ENCODE peak calls at places on chromosomes 7 and 10, in five cellular contexts. G is A549, Q is transverse colon, R is sigmoid colon, I is ovary. O is an unnamed sample.

GRCh38 chr7:87359366-87359765 is 13.9 kb downstream of the CROT start:
- DNase-seq in G (no peak), Q (no peak), I (no peak), R (no peak), O (no peak)

GRCh38 chr7:33745934-33746333 is 159.4 kb upstream of the BMPER start:
- DNase-seq in R (no peak), G (no peak), Q (no peak), I (no peak), O (no peak)

GRCh38 chr10:88411772-88412349 is 171.3 kb downstream of the RNLS start:
- DNase-seq in Q (no peak), R (no peak), G (no peak), I (no peak), O (no peak)

GRCh38 chr7:140656548-140657515 is 15.9 kb upstream of the ADCK2 start:
- DNase-seq in G (no peak), I (no peak), Q (peak), R (peak), O (peak)

GRCh38 chr10:126429275-126429674 is 41.0 kb upstream of the ADAM12 start:
- DNase-seq in R (no peak), G (no peak), I (no peak), Q (no peak), O (no peak)

GRCh38 chr10:133302230-133302629 is 6.4 kb downstream of the TUBGCP2 start:
- DNase-seq in I (no peak), G (no peak), Q (no peak), R (no peak), O (no peak)

GRCh38 chr10:125190961-125191360 is 30.6 kb upstream of the CTBP2 start:
- DNase-seq in I (no peak), G (no peak), Q (no peak), R (no peak), O (no peak)

GRCh38 chr10:79559726-79560125 is 481 bp downstream of the SFTPA2 start:
- DNase-seq in I (no peak), R (no peak), G (no peak), Q (no peak), O (no peak)

GRCh38 chr7:44431091-44431608 is 59.3 kb downstream of the NUDCD3 start:
- DNase-seq in R (no peak), G (peak), I (no peak), Q (peak), O (no peak)
- TF ChIP-seq CTCF in R (no peak), G (no peak), I (no peak), Q (no peak), O (no peak)

DNA sequence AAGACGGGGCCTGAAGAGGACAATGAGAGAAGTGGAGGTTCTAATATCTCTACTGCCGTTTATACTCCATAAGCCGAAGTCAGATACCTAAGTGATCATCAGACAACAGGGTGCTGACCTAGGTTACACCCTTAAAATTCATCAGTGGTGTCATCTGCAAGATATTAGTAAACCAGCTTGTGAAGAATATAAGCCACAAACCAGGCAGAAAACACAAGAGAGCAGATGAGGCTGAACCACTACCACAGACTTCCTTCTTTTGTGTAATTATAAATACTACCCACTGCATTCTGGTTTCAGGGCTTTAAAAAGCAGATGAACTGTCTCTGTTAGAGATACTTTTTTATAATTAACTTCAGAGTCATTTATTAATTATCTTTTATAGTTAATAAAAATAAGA is 69.0 kb upstream of the LRRC17 start:
- DNase-seq in Q (no peak), I (no peak), G (no peak), R (no peak), O (no peak)
- TF ChIP-seq EP300 in Q (no peak), I (no peak), G (no peak), R (no peak), O (no peak)

GRCh38 chr7:72462311-72462710 is 50.2 kb upstream of the CALN1 start:
- DNase-seq in G (no peak), R (no peak), Q (no peak), I (no peak), O (no peak)
- TF ChIP-seq POLR2A in G (no peak), R (no peak), Q (no peak), I (no peak), O (no peak)

DNA sequence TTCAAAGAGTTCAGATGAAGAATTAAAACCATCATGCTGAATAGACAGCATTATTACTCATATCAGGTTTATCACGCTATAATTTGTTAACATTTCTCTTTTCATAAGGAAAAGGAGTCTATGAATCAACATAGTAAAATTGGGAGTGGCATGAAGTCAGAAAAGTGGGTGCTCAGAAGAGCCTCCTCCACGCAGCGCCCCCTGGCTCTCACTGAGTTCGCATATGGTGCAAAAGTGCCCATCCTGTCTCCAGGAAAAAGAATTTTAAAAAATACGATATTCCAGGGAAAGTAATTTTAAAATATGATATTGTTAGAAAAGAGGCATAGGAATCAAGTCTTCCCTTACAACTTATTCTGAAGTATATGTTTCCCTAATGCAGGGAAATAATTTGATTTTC is 176.3 kb upstream of the TCERG1L start:
- DNase-seq in Q (no peak), R (no peak), G (no peak), I (no peak), O (no peak)
- TF ChIP-seq CTCF in Q (no peak), R (no peak), G (no peak), I (no peak), O (no peak)

GRCh38 chr7:154677454-154677853 is 325.5 kb downstream of the PAXIP1 start:
- DNase-seq in G (no peak), Q (no peak), R (no peak), I (no peak), O (no peak)

GRCh38 chr7:154674191-154674590 is 328.7 kb downstream of the PAXIP1 start:
- DNase-seq in I (no peak), R (no peak), G (no peak), Q (no peak), O (no peak)

GRCh38 chr7:154675560-154675959 is 327.4 kb downstream of the PAXIP1 start:
- DNase-seq in I (no peak), R (no peak), G (no peak), Q (no peak), O (no peak)

GRCh38 chr7:154679689-154680088 is 323.2 kb downstream of the PAXIP1 start:
- DNase-seq in R (no peak), I (no peak), G (no peak), Q (no peak), O (no peak)

GRCh38 chr7:154676422-154677073 is 326.4 kb downstream of the PAXIP1 start:
- DNase-seq in I (no peak), G (no peak), R (no peak), Q (peak), O (no peak)
- TF ChIP-seq EP300 in I (no peak), G (no peak), R (no peak), Q (no peak), O (no peak)

DNA sequence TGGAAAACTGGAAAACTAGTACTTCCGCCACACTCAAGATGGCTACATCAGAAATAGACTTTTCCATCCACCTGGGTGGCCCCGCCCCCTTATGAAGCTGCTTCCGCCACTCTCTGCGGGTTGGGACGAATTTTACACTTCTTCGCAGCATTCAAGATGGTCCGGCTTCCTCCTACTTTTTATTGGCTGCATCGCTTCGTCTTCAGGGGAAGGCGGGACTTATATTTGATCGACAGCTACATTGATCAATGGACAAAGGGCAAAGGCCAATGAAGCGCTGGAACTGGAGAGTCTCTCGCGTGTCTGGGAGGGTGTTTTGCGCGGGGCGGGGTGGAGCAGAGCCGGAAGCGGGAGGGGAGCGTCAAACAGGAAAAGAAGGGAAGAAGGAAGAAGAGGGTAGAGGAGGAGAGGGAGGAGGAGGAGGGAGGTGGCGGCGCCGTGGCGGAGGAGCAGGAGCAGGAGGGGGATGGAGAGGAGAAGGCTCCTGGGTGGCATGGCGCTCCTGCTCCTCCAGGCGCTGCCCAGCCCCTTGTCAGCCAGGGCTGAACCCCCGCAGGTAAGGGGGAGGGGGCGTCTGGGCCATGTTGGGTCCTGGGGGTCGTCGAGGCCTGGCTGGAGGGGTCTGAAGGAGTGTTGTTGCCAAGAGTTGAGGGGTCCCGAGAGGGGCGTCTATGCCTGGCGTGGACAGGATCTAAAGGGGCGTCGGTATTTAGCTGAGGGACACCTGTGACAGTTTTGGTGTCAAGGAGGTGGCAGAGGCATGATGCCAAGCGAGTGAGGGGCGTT is at the start of gene WBP1L:
- DNase-seq in Q (peak), G (peak), I (peak), R (peak), O (peak)
- TF ChIP-seq POLR2A in Q (peak), G (peak), I (peak), R (peak), O (peak)

DNA sequence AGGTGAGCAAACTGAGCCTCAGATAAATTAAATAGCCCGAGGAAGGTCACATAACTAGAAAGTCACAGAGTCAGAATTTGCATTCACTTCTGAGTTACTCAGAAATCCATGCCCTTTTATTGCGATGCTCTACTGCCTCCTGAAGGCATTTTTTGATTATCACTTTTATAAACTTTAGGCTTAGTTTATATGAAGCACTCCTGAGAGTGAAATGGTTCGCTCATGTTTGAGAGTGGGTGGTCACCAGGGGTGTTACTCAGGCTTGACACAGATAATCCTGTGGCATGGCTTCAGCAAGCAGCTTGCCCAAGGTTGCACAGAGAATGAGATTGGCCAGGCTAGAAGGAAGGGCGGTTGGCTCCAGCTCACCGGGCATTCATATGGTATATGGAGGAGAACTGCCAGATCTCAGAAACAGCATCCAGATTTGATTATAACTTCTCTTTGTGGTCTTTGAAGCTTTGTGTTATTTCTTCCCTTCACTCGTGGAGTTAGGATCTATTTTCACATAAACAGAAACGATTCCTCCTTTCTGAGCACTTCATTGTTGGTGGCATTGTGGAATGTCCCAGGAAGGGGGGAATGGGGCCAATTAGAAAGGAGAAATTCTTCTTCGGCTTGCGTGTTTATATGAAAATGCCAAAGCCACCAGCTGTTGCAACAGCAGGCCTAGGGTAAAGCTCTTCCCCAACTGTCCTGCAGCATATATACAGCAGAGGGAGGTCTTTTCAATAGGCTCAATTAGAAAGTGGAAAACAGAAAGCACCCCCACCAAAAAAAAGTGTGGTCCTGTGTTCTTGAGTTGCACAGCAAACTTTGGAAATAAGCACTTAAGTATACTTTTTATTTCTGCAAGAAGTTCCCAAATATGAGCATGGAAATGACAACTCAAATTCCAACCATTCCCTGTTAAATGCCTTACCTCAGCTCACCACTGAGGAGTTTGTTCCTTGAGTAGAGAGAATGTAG is 628.8 kb downstream of the SUGCT start:
- DNase-seq in R (no peak), I (no peak), Q (no peak), G (no peak), O (no peak)
- TF ChIP-seq CTCF in R (no peak), I (no peak), Q (no peak), G (no peak), O (no peak)

GRCh38 chr7:46033592-46033991 is 112.5 kb upstream of the IGFBP3 start:
- DNase-seq in G (no peak), I (no peak), R (no peak), Q (no peak), O (no peak)
- TF ChIP-seq EP300 in G (no peak), I (no peak), R (no peak), Q (no peak), O (no peak)

DNA sequence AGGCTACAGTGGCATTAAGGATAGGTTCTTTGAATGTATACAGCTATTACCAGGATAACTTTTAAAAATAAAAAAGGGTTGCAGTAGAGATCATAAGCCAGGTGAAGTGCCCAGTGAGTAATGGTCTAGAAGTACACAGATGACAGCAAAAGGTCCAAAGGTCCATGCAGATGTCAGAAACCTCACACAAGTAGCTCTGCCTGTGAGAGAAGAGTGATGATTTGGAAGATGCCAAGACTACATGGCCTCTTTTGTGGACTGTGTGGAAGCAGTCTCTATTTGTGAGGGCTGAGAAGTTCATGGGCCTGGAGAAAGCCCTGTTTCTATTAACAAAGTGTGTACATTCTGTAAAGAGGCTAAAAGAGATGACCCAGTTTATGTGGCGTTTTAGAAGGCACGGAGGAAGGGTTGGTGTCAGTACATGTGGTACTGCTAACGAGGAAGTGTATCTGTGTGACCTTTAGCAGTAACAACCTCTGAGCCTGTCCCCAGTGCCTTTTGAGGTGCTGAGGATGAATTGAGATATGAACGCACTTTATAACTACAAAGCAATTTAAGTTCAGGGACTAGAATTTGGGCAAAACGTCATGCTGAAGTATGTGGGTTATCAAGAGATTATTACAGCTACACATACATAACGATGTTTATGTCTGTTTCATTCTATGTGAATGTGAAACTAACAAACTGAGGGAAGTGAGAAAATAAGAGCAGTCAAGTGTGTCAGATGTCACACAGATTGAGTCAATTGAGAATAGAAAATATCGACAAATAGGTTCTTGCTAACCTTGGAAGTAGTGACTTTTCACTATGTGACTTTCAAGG is 7.6 kb downstream of the CYCS start:
- DNase-seq in Q (peak), R (no peak), I (no peak), G (no peak), O (no peak)
- TF ChIP-seq POLR2A in Q (peak), R (peak), I (no peak), G (no peak), O (no peak)

GRCh38 chr10:35223016-35223415 is 96.4 kb downstream of the CREM start:
- DNase-seq in G (no peak), I (no peak), R (no peak), Q (no peak), O (no peak)
- TF ChIP-seq CTCF in G (no peak), I (no peak), R (no peak), Q (no peak), O (no peak)